ENCODE peak calls at places on chromosomes 12 and 14, in seven cellular contexts. G is IMR-90, B is H9, Y is H1, Z is neuronal stem cell, H is mesenchymal stem cell, J is trophoblast cell. U is an unnamed sample. For H3K4me1, the result is how much of the 10 kb centered on the place peaks cover.

GRCh38 chr12:85923767-85924331 is 49.8 kb downstream of the NTS start:
- DNase-seq in G (peak), B (no peak), Y (no peak), Z (no peak), H (peak), J (no peak), U (peak)

GRCh38 chr14:45194964-45195363 is 58.0 kb downstream of the MIS18BP1 start:
- DNase-seq in G (no peak), B (no peak), Y (no peak), Z (no peak), H (no peak), J (no peak), U (no peak)

GRCh38 chr12:107684990-107685359 is 624 bp upstream of the PWP1 start:
- DNase-seq in G (peak), B (no peak), Y (peak), Z (no peak), H (peak), J (peak), U (peak)

GRCh38 chr12:3336606-3337311 is 154.2 kb upstream of the PRMT8 start:
- DNase-seq in G (no peak), B (no peak), Y (no peak), Z (peak), H (no peak), J (no peak), U (no peak)

GRCh38 chr14:63277784-63278183 is 41.0 kb downstream of the GPHB5 start:
- DNase-seq in G (no peak), B (no peak), Y (no peak), Z (no peak), H (no peak), J (no peak), U (no peak)

GRCh38 chr14:31125231-31125630 is 82.4 kb downstream of the HECTD1 start:
- DNase-seq in G (no peak), B (no peak), Y (no peak), Z (no peak), H (no peak), J (no peak), U (no peak)

GRCh38 chr12:94973202-94973601 is 30.3 kb downstream of the NDUFA12 start:
- DNase-seq in G (peak), B (no peak), Y (no peak), Z (no peak), H (peak), J (no peak), U (no peak)

GRCh38 chr14:105503918-105504692 is 13.1 kb downstream of the TEDC1 start:
- DNase-seq in G (no peak), B (no peak), Y (no peak), Z (no peak), H (no peak), J (no peak), U (no peak)

GRCh38 chr14:83744901-83745300 is 1785.0 kb upstream of the FLRT2 start:
- DNase-seq in G (peak), B (no peak), Y (no peak), Z (no peak), H (no peak), J (no peak), U (no peak)

GRCh38 chr12:67621112-67621511 is 27.4 kb upstream of the DYRK2 start:
- DNase-seq in G (no peak), B (no peak), Y (no peak), Z (no peak), H (peak), J (no peak), U (no peak)

GRCh38 chr12:29580971-29581370 is 83.5 kb upstream of the OVCH1 start:
- DNase-seq in G (peak), B (no peak), Y (no peak), Z (no peak), H (no peak), J (no peak), U (no peak)

GRCh38 chr12:53748072-53748840 is 3.5 kb downstream of the CISTR start:
- DNase-seq in G (no peak), B (no peak), Y (peak), Z (no peak), H (no peak), J (no peak), U (no peak)

GRCh38 chr12:537772-538171 is 78.0 kb downstream of the B4GALNT3 start:
- DNase-seq in G (no peak), B (no peak), Y (no peak), Z (no peak), H (no peak), J (peak), U (no peak)

GRCh38 chr12:110354172-110354780 is 49.2 kb downstream of the ANAPC7 start:
- DNase-seq in G (peak), B (no peak), Y (no peak), Z (no peak), H (no peak), J (no peak), U (no peak)

GRCh38 chr14:80387563-80387981 is 176.3 kb upstream of the DIO2 start:
- DNase-seq in G (no peak), B (no peak), Y (no peak), Z (no peak), H (no peak), J (peak), U (no peak)

GRCh38 chr12:26135010-26135420 is 10.2 kb upstream of the BHLHE41 start:
- DNase-seq in G (no peak), B (no peak), Y (no peak), Z (no peak), H (no peak), J (no peak), U (no peak)

GRCh38 chr12:21324551-21324950 is 10.2 kb downstream of the SLCO1A2 start:
- DNase-seq in G (no peak), B (peak), Y (no peak), Z (peak), H (no peak), J (no peak), U (peak)

GRCh38 chr14:101587403-101587998 is 26.2 kb downstream of the DIO3 start:
- DNase-seq in G (no peak), B (no peak), Y (no peak), Z (no peak), H (no peak), J (no peak), U (no peak)

GRCh38 chr12:33180921-33181320 is 258.7 kb downstream of the SYT10 start:
- DNase-seq in G (no peak), B (no peak), Y (no peak), Z (no peak), H (no peak), J (peak), U (peak)

GRCh38 chr12:34142430-34142829 is 120.1 kb downstream of the ALG10 start:
- DNase-seq in G (no peak), B (no peak), Y (no peak), Z (no peak), H (no peak), J (no peak), U (no peak)

GRCh38 chr14:45699451-45699850 is 446.4 kb upstream of the MIS18BP1 start:
- DNase-seq in G (no peak), B (no peak), Y (no peak), Z (no peak), H (no peak), J (no peak), U (peak)

GRCh38 chr12:13588574-13588973 is 392.0 kb downstream of the EMP1 start:
- DNase-seq in G (no peak), B (no peak), Y (no peak), Z (no peak), H (no peak), J (no peak), U (no peak)

GRCh38 chr12:109191621-109192250 is 75.3 kb downstream of the ACACB start:
- DNase-seq in G (no peak), B (no peak), Y (no peak), Z (no peak), H (no peak), J (peak), U (no peak)

GRCh38 chr14:22997676-22998323 is 12.1 kb downstream of the C14orf93 start:
- DNase-seq in G (no peak), B (no peak), Y (no peak), Z (no peak), H (no peak), J (no peak), U (no peak)

GRCh38 chr14:53011053-53011462 is 60.2 kb upstream of the FERMT2 start:
- DNase-seq in G (peak), B (peak), Y (no peak), Z (peak), H (peak), J (peak), U (peak)

GRCh38 chr14:94129758-94130414 is 482 bp upstream of the IFI27L2 start:
- DNase-seq in G (peak), B (peak), Y (peak), Z (peak), H (peak), J (no peak), U (peak)

GRCh38 chr14:51868405-51868804 is 8.0 kb downstream of the GNG2 start:
- DNase-seq in G (no peak), B (no peak), Y (no peak), Z (no peak), H (no peak), J (no peak), U (no peak)

GRCh38 chr12:56699020-56699661 is 11.1 kb upstream of the PTGES3 start:
- DNase-seq in G (no peak), B (no peak), Y (no peak), Z (no peak), H (no peak), J (no peak), U (no peak)

GRCh38 chr12:106112094-106112822 is 26.5 kb downstream of the NUAK1 start:
- DNase-seq in G (peak), B (peak), Y (no peak), Z (no peak), H (no peak), J (no peak), U (peak)

GRCh38 chr14:104356738-104357688 is 218.6 kb downstream of the KIF26A start:
- DNase-seq in G (no peak), B (peak), Y (no peak), Z (no peak), H (no peak), J (no peak), U (no peak)

GRCh38 chr12:65277994-65278575 is 398 bp upstream of the MSRB3 start:
- DNase-seq in G (no peak), B (peak), Y (no peak), Z (no peak), H (peak), J (no peak), U (peak)

GRCh38 chr14:94823556-94824341 is 53.8 kb upstream of the GSC start:
- DNase-seq in G (no peak), B (peak), Y (no peak), Z (no peak), H (no peak), J (no peak), U (peak)

GRCh38 chr12:98745578-98746391 is 100.7 kb downstream of the APAF1 start:
- DNase-seq in G (peak), B (peak), Y (no peak), Z (no peak), H (peak), J (peak), U (no peak)

GRCh38 chr14:22549981-22550670 is 38.9 kb downstream of the DAD1 start:
- DNase-seq in G (peak), B (no peak), Y (no peak), Z (no peak), H (no peak), J (no peak), U (no peak)

GRCh38 chr12:131832393-131833231 is 4.4 kb downstream of the MMP17 start:
- DNase-seq in G (peak), B (no peak), Y (no peak), Z (no peak), H (no peak), J (no peak), U (no peak)

GRCh38 chr12:102631274-102631673 is 150.9 kb upstream of the IGF1 start:
- DNase-seq in G (peak), B (no peak), Y (no peak), Z (no peak), H (peak), J (peak), U (peak)

GRCh38 chr12:117622741-117623140 is 261.3 kb upstream of the NOS1 start:
- DNase-seq in G (no peak), B (no peak), Y (no peak), Z (no peak), H (no peak), J (no peak), U (no peak)

DNA sequence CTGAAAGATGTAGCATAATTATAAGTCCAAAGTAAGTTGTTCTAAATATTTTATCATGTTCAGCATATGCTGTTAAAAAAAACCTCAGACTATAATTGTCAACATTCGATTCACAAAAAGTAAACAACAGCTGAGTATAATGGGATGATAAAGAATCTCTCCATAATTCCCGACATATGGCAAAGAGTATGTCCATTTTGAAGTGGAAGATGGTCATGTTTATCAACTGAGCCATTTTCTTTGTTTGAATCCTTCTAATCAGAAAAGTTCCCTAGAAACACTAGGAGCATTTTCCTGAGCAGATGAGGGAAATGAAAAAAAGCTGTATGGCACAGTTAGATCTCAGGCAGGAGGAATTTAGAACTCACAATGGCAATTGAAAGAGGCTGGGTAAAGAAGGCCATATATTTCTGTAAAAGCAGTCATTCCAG is 192.1 kb upstream of the AMIGO2 start:
- DNase-seq in G (no peak), B (no peak), Y (no peak), Z (no peak), H (peak), J (no peak), U (no peak)
- H3K4me1 ChIP-seq in G (under half), B (under half), Y (under half), Z (under half), H (under half), J (under half), U (under half)

DNA sequence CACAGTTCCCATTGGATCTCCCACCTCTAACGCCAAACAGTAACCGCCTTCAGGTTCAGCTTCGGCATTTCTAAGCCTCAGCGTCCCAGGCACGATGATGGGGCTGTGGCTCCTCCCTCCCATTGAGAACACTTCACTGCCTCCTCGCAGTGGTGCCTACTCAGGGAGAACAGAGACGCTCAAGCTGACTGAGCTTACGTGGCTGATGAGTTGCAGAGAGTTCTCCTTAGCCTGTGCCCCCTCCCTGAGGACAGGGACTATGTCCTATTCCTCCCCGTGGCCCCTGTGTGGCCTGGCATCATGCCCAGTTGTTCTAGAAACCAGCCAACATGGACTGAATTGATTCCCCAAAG is 87.0 kb downstream of the ITPK1 start:
- DNase-seq in G (no peak), B (no peak), Y (no peak), Z (no peak), H (no peak), J (no peak), U (no peak)
- H3K4me2 ChIP-seq in G (no peak), B (no peak), Y (no peak), Z (no peak), H (no peak), J (no peak), U (no peak)

GRCh38 chr12:8154526-8154925 is 2.3 kb upstream of the ZNF705A start:
- DNase-seq in G (peak), B (no peak), Y (no peak), Z (no peak), H (no peak), J (no peak), U (no peak)
- H2BK120ac ChIP-seq in G (no peak), B (no peak), Y (no peak), Z (no peak), H (no peak), J (no peak), U (no peak)

GRCh38 chr12:92029136-92029535 is 116.5 kb downstream of the BTG1 start:
- DNase-seq in G (no peak), B (no peak), Y (no peak), Z (no peak), H (no peak), J (no peak), U (no peak)

GRCh38 chr12:92030618-92031017 is 115.0 kb downstream of the BTG1 start:
- DNase-seq in G (peak), B (no peak), Y (no peak), Z (no peak), H (peak), J (no peak), U (no peak)

GRCh38 chr12:92028039-92028709 is 117.5 kb downstream of the BTG1 start:
- DNase-seq in G (no peak), B (no peak), Y (no peak), Z (no peak), H (no peak), J (no peak), U (no peak)

GRCh38 chr12:92032101-92032500 is 113.5 kb downstream of the BTG1 start:
- DNase-seq in G (no peak), B (no peak), Y (no peak), Z (no peak), H (no peak), J (no peak), U (no peak)

DNA sequence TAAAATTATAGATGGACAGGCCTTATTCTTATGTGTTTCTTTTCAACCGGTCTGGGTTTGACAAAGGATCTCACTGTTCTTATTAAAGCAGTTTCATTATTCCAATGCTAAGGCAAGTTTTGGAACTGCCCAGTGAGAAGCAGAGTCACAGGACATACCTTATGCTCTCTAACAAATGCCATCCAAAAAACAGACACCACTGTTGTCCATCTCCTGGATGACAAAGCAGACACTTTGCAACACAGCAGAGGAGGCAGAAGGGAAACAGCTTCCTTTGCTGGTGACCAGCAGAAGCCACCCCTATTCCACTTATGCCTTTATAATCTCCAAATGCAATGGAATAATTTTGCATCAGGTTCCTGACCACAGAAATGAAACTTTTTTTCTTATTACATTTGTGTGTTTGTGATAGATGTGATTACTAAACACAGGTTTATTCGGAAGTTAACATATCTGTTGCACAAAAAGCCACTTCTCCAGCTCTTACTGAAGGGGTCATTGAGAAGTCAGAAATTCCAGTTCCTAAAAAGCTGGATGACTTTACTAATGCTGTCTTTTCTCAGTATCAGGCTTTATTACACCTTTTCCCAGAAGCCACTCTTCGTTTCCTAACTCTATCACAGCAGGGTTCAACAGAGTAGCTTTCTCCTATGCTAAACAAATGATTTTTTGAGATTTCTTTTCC is 115.6 kb downstream of the BTG1 start:
- DNase-seq in G (no peak), B (no peak), Y (no peak), Z (no peak), H (no peak), J (no peak), U (no peak)
- H3K4me1 ChIP-seq in G (under half), B (under half), Y (under half), Z (under half), H (under half), J (under half), U (under half)

GRCh38 chr14:69614592-69614991 is 3.2 kb downstream of the SUSD6 start:
- DNase-seq in G (no peak), B (no peak), Y (no peak), Z (no peak), H (no peak), J (no peak), U (no peak)

GRCh38 chr14:69617796-69618195 is 6.4 kb downstream of the SUSD6 start:
- DNase-seq in G (no peak), B (no peak), Y (no peak), Z (no peak), H (no peak), J (no peak), U (no peak)

GRCh38 chr14:69616408-69616773 is 5.0 kb downstream of the SUSD6 start:
- DNase-seq in G (no peak), B (no peak), Y (no peak), Z (no peak), H (no peak), J (no peak), U (no peak)

GRCh38 chr14:69613312-69614073 is 2.1 kb downstream of the SUSD6 start:
- DNase-seq in G (no peak), B (no peak), Y (no peak), Z (no peak), H (no peak), J (no peak), U (no peak)

DNA sequence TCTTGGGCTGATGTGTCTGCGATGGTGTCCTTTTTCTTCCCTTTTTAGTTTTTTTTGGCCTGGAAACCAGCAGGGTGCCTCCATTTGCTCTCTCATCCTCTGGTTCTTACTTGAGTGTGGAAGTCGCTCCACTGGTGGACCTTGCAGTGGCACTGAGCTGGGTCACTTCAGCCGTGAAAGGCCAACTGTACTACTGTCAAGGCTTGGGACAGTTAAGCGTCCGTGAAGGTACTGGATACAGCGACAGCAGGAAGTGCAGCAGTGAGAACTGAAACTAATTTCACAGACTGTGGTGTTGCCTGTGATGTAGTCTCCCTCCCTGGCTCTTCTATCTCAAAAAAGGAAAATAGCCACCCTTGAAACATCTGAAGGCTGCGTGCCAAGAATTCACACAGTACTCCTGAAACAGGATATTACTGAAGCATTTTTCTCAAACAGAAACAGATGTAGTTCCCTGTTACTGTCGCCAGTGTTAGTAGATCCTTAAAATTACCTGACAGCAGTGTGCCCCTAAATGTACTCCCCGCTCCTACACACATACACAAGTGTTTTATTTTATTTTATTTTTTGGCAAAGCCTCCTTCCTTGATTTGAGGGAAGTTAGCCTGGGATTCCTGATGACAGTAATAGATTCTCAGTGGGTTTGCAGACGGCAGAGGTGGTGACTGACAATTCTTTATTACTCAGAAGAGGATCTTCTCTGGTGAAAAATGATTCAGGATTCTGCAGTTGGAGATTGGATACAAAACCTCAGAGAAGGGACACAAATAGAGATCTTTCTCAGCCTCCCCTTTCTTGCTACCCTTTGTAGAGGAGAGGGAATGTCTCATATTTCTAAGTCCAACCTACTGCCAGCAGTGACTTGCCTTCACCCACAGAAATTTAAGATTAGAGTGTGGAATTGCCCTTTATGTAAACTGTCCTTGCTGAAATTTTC is 4.3 kb downstream of the SUSD6 start:
- DNase-seq in G (peak), B (no peak), Y (no peak), Z (no peak), H (peak), J (no peak), U (no peak)
- H3K4me2 ChIP-seq in G (peak), B (no peak), Y (no peak), Z (no peak), H (peak), J (no peak), U (no peak)

GRCh38 chr14:66752109-66752508 is 244.2 kb downstream of the GPHN start:
- DNase-seq in G (no peak), B (no peak), Y (no peak), Z (no peak), H (no peak), J (no peak), U (no peak)
- H2BK120ac ChIP-seq in G (no peak), B (no peak), Y (no peak), Z (no peak), H (no peak), J (no peak), U (no peak)

U was measured in mesendoderm.